ENCODE peak calls at places on chromosomes 6 and 20, in six cellular contexts. T, M, V, J, F and U are unnamed samples.
A peak's percentile ranks its signal among the peaks of the same experiment; 100 is the strongest.

GRCh38 chr6:27814665-27815424 is 97.4 kb downstream of the OR2B2 start:
- DNase-seq in T (peak; percentile 98), M (no peak), V (no peak), J (peak; percentile 79), F (peak; percentile 77), U (no peak)

GRCh38 chr6:111668410-111668809 is 62.7 kb upstream of the TRAF3IP2 start:
- DNase-seq in T (no peak), M (no peak), V (no peak), J (no peak), F (peak; percentile 29), U (no peak)

GRCh38 chr6:51528556-51528955 is 558.9 kb downstream of the PKHD1 start:
- DNase-seq in T (no peak), M (no peak), V (no peak), J (no peak), F (no peak), U (no peak)

GRCh38 chr6:135281227-135281626 is 100.1 kb downstream of the MYB start:
- DNase-seq in T (no peak), M (no peak), V (no peak), J (no peak), F (no peak), U (no peak)

GRCh38 chr20:37160683-37161082 is 18.4 kb upstream of the RPN2 start:
- DNase-seq in T (no peak), M (no peak), V (no peak), J (no peak), F (no peak), U (no peak)

GRCh38 chr20:40887100-40887499 is 141.5 kb upstream of the TOP1 start:
- DNase-seq in T (no peak), M (no peak), V (no peak), J (peak; percentile 17), F (no peak), U (no peak)

GRCh38 chr20:63402178-63402859 is 41.2 kb upstream of the CHRNA4 start:
- DNase-seq in T (no peak), M (no peak), V (no peak), J (no peak), F (no peak), U (no peak)

GRCh38 chr6:112308476-112308875 is 38.7 kb upstream of the RFPL4B start:
- DNase-seq in T (no peak), M (no peak), V (no peak), J (no peak), F (no peak), U (no peak)

GRCh38 chr6:139882977-139883728 is 508.7 kb upstream of the CITED2 start:
- DNase-seq in T (peak; percentile 51), M (no peak), V (no peak), J (no peak), F (no peak), U (no peak)

GRCh38 chr6:16130437-16130891 is 1.6 kb downstream of the MYLIP start:
- DNase-seq in T (no peak), M (peak; percentile 33), V (no peak), J (no peak), F (no peak), U (no peak)

GRCh38 chr6:3390698-3391097 is 66.2 kb downstream of the SLC22A23 start:
- DNase-seq in T (peak; percentile 69), M (no peak), V (no peak), J (no peak), F (no peak), U (no peak)

GRCh38 chr6:15509335-15509933 is 153.4 kb downstream of the DTNBP1 start:
- DNase-seq in T (peak; percentile 39), M (no peak), V (no peak), J (no peak), F (no peak), U (no peak)

GRCh38 chr6:13710552-13711383 is 867 bp downstream of the RANBP9 start:
- DNase-seq in T (no peak), M (peak; percentile 19), V (peak; percentile 22), J (peak; percentile 50), F (peak; percentile 47), U (no peak)

GRCh38 chr6:17167327-17167979 is 65.6 kb downstream of the STMND1 start:
- DNase-seq in T (peak; percentile 15), M (no peak), V (no peak), J (no peak), F (peak; percentile 66), U (peak; percentile 0)